ENCODE peak calls at places on chromosomes 5 and 9, in four cellular contexts. E is activated CD4-positive, alpha-beta T cell treated with anti-CD3 and anti-CD28 coated beads for 36 hours; Q is CD4-positive, alpha-beta T cell; U is A549. I is an unnamed sample.
A peak's percentile ranks its signal among the peaks of the same experiment; 100 is the strongest.

GRCh38 chr5:66171349-66172344 is 27.5 kb downstream of the SREK1 start:
- ATAC-seq in Q (peak; percentile 68), E (peak; percentile 56), U (peak; percentile 73), I (peak; percentile 78)

GRCh38 chr5:55364537-55365055 is 56.8 kb downstream of the MTREX start:
- ATAC-seq in E (peak; percentile 94), U (no peak), Q (no peak), I (no peak)

GRCh38 chr5:156934450-156935211 is 28.4 kb downstream of the TIMD4 start:
- ATAC-seq in E (peak; percentile 89), U (peak; percentile 54), Q (peak; percentile 56), I (no peak)

GRCh38 chr5:180889366-180889765 is 9.6 kb upstream of the BTNL8 start:
- ATAC-seq in E (no peak), Q (no peak), U (no peak), I (no peak)

GRCh38 chr5:17216176-17216973 is 1.1 kb upstream of the BASP1 start:
- ATAC-seq in E (peak; percentile 53), Q (peak; percentile 32), U (peak; percentile 79), I (peak; percentile 81)

GRCh38 chr9:137320555-137321384 is 18.7 kb upstream of the NRARP start:
- ATAC-seq in E (peak; percentile 31), U (no peak), Q (peak; percentile 60), I (no peak)

GRCh38 chr5:17132444-17133083 is 84.9 kb upstream of the BASP1 start:
- ATAC-seq in E (no peak), Q (no peak), U (peak; percentile 25), I (peak; percentile 63)

GRCh38 chr5:84688566-84688965 is 303.9 kb upstream of the EDIL3 start:
- ATAC-seq in Q (no peak), U (no peak), E (no peak), I (peak; percentile 70)

GRCh38 chr9:75111019-75111622 is 22.8 kb downstream of the OSTF1 start:
- ATAC-seq in E (peak; percentile 42), U (no peak), Q (peak; percentile 82), I (no peak)

GRCh38 chr5:36442352-36442751 is 140.7 kb upstream of the RANBP3L start:
- ATAC-seq in E (no peak), U (no peak), Q (no peak), I (no peak)

GRCh38 chr5:176824604-176825003 is 14.2 kb downstream of the UNC5A start:
- ATAC-seq in Q (no peak), U (no peak), E (no peak), I (no peak)

GRCh38 chr5:80961376-80962281 is 1.5 kb downstream of the RASGRF2 start:
- ATAC-seq in Q (peak; percentile 52), U (peak; percentile 27), E (peak; percentile 69), I (no peak)

GRCh38 chr5:68618501-68618900 is 402.9 kb downstream of the PIK3R1 start:
- ATAC-seq in E (no peak), Q (no peak), U (no peak), I (no peak)

GRCh38 chr9:131214457-131214856 is 61.9 kb downstream of the FAM78A start:
- ATAC-seq in U (no peak), Q (no peak), E (no peak), I (peak; percentile 36)

GRCh38 chr9:125372441-125373226 is 111.0 kb downstream of the GAPVD1 start:
- ATAC-seq in E (no peak), U (no peak), Q (no peak), I (no peak)

GRCh38 chr9:24793711-24794110 is 248.0 kb upstream of the IZUMO3 start:
- ATAC-seq in U (no peak), E (no peak), Q (no peak), I (no peak)